ENCODE peak calls at places on chromosomes 4 and X, in seven cellular contexts. A is mesendoderm, H is spleen, W is heart right ventricle, E is cardiac muscle cell, V is foreskin keratinocyte, O is neural progenitor cell. B is an unnamed sample.

GRCh38 chr4:10622728-10623127 is 61.8 kb downstream of the CLNK start:
- DNase-seq in V (no peak), H (no peak), A (peak; percentile 70), E (peak; percentile 27), O (no peak), W (no peak), B (no peak)

GRCh38 chr4:169229571-169230028 is 41.2 kb downstream of the SH3RF1 start:
- DNase-seq in W (no peak), A (peak; percentile 30), H (no peak), O (no peak), E (peak; percentile 93), V (peak; percentile 77), B (no peak)

GRCh38 chrX:149275836-149276235 is 229.3 kb downstream of the IDS start:
- DNase-seq in H (no peak), O (no peak), V (no peak), W (no peak), A (peak; percentile 59), E (no peak), B (no peak)

GRCh38 chrX:68660746-68661145 is 13.3 kb downstream of the STARD8 start:
- DNase-seq in E (no peak), H (no peak), V (no peak), A (no peak), O (no peak), W (no peak), B (no peak)

GRCh38 chrX:50704987-50705386 is 109.0 kb downstream of the SHROOM4 start:
- DNase-seq in H (no peak), V (no peak), O (no peak), A (no peak), E (no peak), W (no peak), B (no peak)

GRCh38 chrX:323721-324628 is 5.4 kb upstream of the GTPBP6 start:
- DNase-seq in E (peak; percentile 72), W (no peak), V (peak; percentile 94), A (peak; percentile 83), O (peak; percentile 83), H (peak; percentile 84), B (peak; percentile 67)

GRCh38 chr4:118682928-118683327 is 2.3 kb upstream of the METTL14 start:
- DNase-seq in H (no peak), O (peak; percentile 35), E (peak; percentile 46), A (peak; percentile 48), W (no peak), V (no peak), B (no peak)

GRCh38 chrX:102042706-102043325 is 82.7 kb upstream of the TCEAL2 start:
- DNase-seq in E (no peak), W (no peak), O (no peak), H (peak; percentile 32), V (no peak), A (no peak), B (no peak)

GRCh38 chrX:10781847-10782530 is 161.6 kb upstream of the MID1 start:
- DNase-seq in W (no peak), A (peak; percentile 66), H (no peak), O (no peak), E (no peak), V (peak; percentile 15), B (no peak)

GRCh38 chrX:29858714-29859113 is 356.6 kb upstream of the MAGEB2 start:
- DNase-seq in W (no peak), E (peak; percentile 16), O (no peak), V (peak; percentile 9), H (no peak), A (no peak), B (no peak)

GRCh38 chr4:7157666-7158065 is 34.7 kb upstream of the SORCS2 start:
- DNase-seq in A (no peak), O (no peak), V (no peak), W (no peak), H (peak; percentile 55), E (no peak), B (peak; percentile 21)

GRCh38 chr4:173289351-173289725 is 44.8 kb downstream of the HMGB2 start:
- DNase-seq in E (peak; percentile 58), A (peak; percentile 26), O (no peak), W (no peak), V (no peak), H (no peak), B (no peak)

GRCh38 chr4:144732584-144733130 is 86.7 kb downstream of the HHIP start:
- DNase-seq in E (no peak), V (no peak), A (no peak), H (no peak), O (no peak), W (no peak), B (no peak)
- H3K27ac ChIP-seq in E (no peak overlapping the region), V (no peak overlapping the region), A (no peak overlapping the region), H (no peak overlapping the region), O (no peak overlapping the region), W (no peak overlapping the region), B (no peak overlapping the region)

GRCh38 chr4:54094449-54094848 is 5.5 kb upstream of the GSX2 start:
- DNase-seq in V (no peak), A (no peak), W (no peak), H (no peak), E (no peak), O (peak; percentile 4), B (no peak)

GRCh38 chr4:54097152-54097551 is 2.8 kb upstream of the GSX2 start:
- DNase-seq in A (no peak), W (no peak), V (no peak), H (no peak), E (no peak), O (no peak), B (no peak)

GRCh38 chr4:54095110-54095800 is 4.7 kb upstream of the GSX2 start:
- DNase-seq in H (no peak), O (peak; percentile 77), W (no peak), E (no peak), V (no peak), A (no peak), B (no peak)

GRCh38 chr4:54098375-54098774 is 1.6 kb upstream of the GSX2 start:
- DNase-seq in W (no peak), H (no peak), V (no peak), A (peak; percentile 16), O (peak; percentile 65), E (no peak), B (no peak)

DNA sequence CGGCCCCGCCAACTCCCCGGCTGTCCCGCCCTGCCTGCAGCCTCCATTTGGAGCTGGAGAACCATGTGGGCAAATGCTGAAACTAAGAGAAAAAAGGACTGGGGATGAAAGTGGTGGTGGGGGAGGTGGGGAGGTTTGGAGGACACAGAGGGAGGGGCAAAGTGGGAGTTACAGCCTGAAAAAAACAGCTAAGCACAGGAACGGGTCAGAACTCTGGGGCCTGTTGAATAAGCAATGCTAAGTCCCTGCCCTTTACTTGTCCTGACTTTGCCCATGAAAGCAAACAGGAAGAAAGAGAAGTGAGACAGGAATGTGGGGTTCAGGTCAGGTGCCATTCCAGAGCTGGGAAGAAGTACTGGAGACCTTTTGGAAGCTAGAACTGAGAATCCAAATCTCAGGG is 3.4 kb upstream of the GSX2 start:
- DNase-seq in O (peak; percentile 5), W (no peak), A (no peak), H (no peak), E (no peak), V (no peak), B (no peak)
- H3K27me3 ChIP-seq in O (peaks cover 100% of the 10 kb centered on the region), W (peaks cover 100% of the 10 kb centered on the region), A (peaks cover 87% of the 10 kb centered on the region), H (peaks cover 97% of the 10 kb centered on the region), E (peaks cover 98% of the 10 kb centered on the region), V (peaks cover 97% of the 10 kb centered on the region), B (peaks cover 95% of the 10 kb centered on the region)

DNA sequence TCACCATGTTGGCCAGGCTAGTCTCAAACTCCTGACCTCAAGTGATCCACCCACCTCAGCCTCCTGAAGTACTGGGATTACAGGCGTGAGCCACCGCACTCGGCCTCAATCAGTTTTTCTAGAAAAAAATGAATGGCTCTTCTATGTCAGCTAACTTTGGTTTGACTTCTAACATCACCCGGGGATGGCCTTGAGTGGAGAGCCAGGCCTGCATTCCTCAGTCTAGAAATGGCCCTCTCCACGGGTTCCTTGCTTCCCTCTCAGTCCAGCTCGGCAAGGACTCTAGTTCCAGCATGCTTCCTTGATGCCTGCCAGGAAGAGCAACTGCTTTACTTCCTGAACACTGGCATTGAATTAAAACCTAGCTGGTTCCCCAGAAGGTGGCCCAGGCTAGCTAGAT is 39.0 kb downstream of the SLC25A5 start:
- DNase-seq in A (no peak), W (no peak), E (no peak), H (no peak), O (no peak), V (no peak), B (no peak)
- H3K4me1 ChIP-seq in A (no peaks in the 10 kb centered on the region), W (no peaks in the 10 kb centered on the region), E (no peaks in the 10 kb centered on the region), H (no peaks in the 10 kb centered on the region), O (no peaks in the 10 kb centered on the region), V (peaks cover 16% of the 10 kb centered on the region), B (no peaks in the 10 kb centered on the region)

DNA sequence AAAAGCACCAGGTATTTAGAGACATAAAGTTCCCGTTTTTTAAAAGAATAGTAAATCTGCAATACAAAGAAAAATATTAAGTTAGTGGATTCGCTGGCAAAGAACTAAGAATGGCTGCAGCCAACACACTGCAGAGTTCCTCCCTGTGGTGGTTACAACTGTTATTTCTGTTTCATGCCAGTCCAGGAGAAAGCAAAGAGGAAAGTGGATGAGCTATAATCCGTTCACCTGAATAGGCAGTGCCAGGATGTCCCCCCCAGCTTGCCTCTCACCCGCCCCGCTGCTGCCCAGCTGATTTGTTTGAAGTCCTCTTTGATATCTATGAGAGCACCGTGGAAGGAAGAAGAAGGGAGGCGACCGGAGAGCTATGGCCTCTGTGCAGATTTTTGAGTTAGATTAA is 63.9 kb downstream of the PTCHD1 start:
- DNase-seq in E (no peak), A (no peak), O (no peak), H (no peak), V (no peak), W (no peak), B (no peak)
- H3K27ac ChIP-seq in E (no peak overlapping the region), A (no peak overlapping the region), O (no peak overlapping the region), H (no peak overlapping the region), V (no peak overlapping the region), W (no peak overlapping the region), B (no peak overlapping the region)

GRCh38 chrX:41559235-41559634 is 112.1 kb downstream of the NYX start:
- DNase-seq in H (no peak), A (no peak), W (no peak), V (no peak), O (no peak), E (no peak), B (no peak)
- H3K27me3 ChIP-seq in H (no peaks in the 10 kb centered on the region), A (no peaks in the 10 kb centered on the region), W (peaks cover 42% of the 10 kb centered on the region), V (no peaks in the 10 kb centered on the region), O (no peaks in the 10 kb centered on the region), E (no peaks in the 10 kb centered on the region), B (no peaks in the 10 kb centered on the region)

GRCh38 chr4:5028480-5028879 is 9.2 kb upstream of the CYTL1 start:
- DNase-seq in V (no peak), A (no peak), W (no peak), O (no peak), H (no peak), E (no peak), B (no peak)
- H3K4me1 ChIP-seq in V (no peaks in the 10 kb centered on the region), A (no peaks in the 10 kb centered on the region), W (peaks cover 2% of the 10 kb centered on the region), O (no peaks in the 10 kb centered on the region), H (peaks cover 14% of the 10 kb centered on the region), E (no peaks in the 10 kb centered on the region), B (peaks cover 4% of the 10 kb centered on the region)

GRCh38 chr4:108119199-108119800 is 49.4 kb downstream of the LEF1 start:
- DNase-seq in H (no peak), W (no peak), O (no peak), A (no peak), E (no peak), V (no peak), B (no peak)
- H3K27ac ChIP-seq in H (no peak overlapping the region), W (no peak overlapping the region), O (no peak overlapping the region), A (no peak overlapping the region), E (peak overlapping the region; percentile 95), V (no peak overlapping the region), B (no peak overlapping the region)

GRCh38 chr4:42396361-42397255 is 680 bp upstream of the SHISA3 start:
- DNase-seq in E (peak; percentile 45), A (peak; percentile 51), H (no peak), V (no peak), O (peak; percentile 49), W (no peak), B (no peak)
- H3K27me3 ChIP-seq in E (peaks cover 83% of the 10 kb centered on the region), A (peaks cover 17% of the 10 kb centered on the region), H (peaks cover 46% of the 10 kb centered on the region), V (peaks cover 72% of the 10 kb centered on the region), O (peaks cover 79% of the 10 kb centered on the region), W (peaks cover 72% of the 10 kb centered on the region), B (peaks cover 48% of the 10 kb centered on the region)